ENCODE peak calls at places on chromosomes 7 and 10, in five cellular contexts. K, X, M, J and G are unnamed samples. For H3K4me1, the result is how much of the 10 kb centered on the place peaks cover.

GRCh38 chr7:65798111-65799075 is 74.5 kb upstream of the VKORC1L1 start:
- DNase-seq in K (no peak), J (peak), M (no peak), X (no peak), G (no peak)

GRCh38 chr7:90994601-90995000 is 269.6 kb upstream of the FZD1 start:
- DNase-seq in M (no peak), X (no peak), K (no peak), J (peak), G (no peak)

GRCh38 chr10:132603851-132604533 is 66.4 kb downstream of the INPP5A start:
- DNase-seq in X (no peak), K (no peak), M (no peak), J (no peak), G (no peak)

GRCh38 chr7:37392673-37393017 is 56.0 kb downstream of the ELMO1 start:
- DNase-seq in M (no peak), K (no peak), J (no peak), X (no peak), G (no peak)

GRCh38 chr7:152076324-152076821 is 50.9 kb downstream of the GALNT11 start:
- DNase-seq in M (peak), K (peak), J (peak), X (peak), G (peak)

GRCh38 chr10:91409069-91409868 is 875 bp upstream of the HECTD2 start:
- DNase-seq in J (peak), K (peak), X (peak), M (peak), G (peak)

GRCh38 chr7:148402159-148402558 is 188.4 kb upstream of the C7orf33 start:
- DNase-seq in K (no peak), M (no peak), X (no peak), J (no peak), G (no peak)

GRCh38 chr7:111006691-111007090 is 84.2 kb upstream of the LRRN3 start:
- DNase-seq in K (no peak), M (no peak), X (no peak), J (peak), G (no peak)

GRCh38 chr10:71176661-71177060 is 35.7 kb upstream of the UNC5B start:
- DNase-seq in K (peak), J (no peak), M (no peak), X (no peak), G (no peak)

GRCh38 chr7:13903997-13904396 is 85.5 kb downstream of the ETV1 start:
- DNase-seq in M (no peak), K (no peak), X (no peak), J (peak), G (no peak)

GRCh38 chr10:47257396-47258120 is 42.4 kb upstream of the GDF10 start:
- DNase-seq in X (no peak), J (no peak), M (no peak), K (no peak), G (no peak)

GRCh38 chr7:102935450-102936110 is 22.8 kb downstream of the LRRC17 start:
- DNase-seq in J (no peak), K (no peak), X (no peak), M (no peak), G (no peak)
- H3K4me3 ChIP-seq in J (no peak), K (no peak), X (no peak), M (no peak), G (no peak)

GRCh38 chr10:11140963-11141362 is 123.3 kb downstream of the CELF2 start:
- DNase-seq in J (no peak), M (no peak), X (no peak), K (no peak), G (no peak)

GRCh38 chr10:11138634-11139033 is 121.0 kb downstream of the CELF2 start:
- DNase-seq in K (no peak), J (no peak), X (no peak), M (no peak), G (no peak)

GRCh38 chr10:11142809-11143208 is 125.1 kb downstream of the CELF2 start:
- DNase-seq in K (no peak), X (no peak), M (no peak), J (no peak), G (no peak)

GRCh38 chr10:11143240-11143639 is 125.6 kb downstream of the CELF2 start:
- DNase-seq in K (no peak), X (no peak), M (no peak), J (no peak), G (no peak)

GRCh38 chr10:11141571-11142091 is 124.0 kb downstream of the CELF2 start:
- DNase-seq in X (peak), M (peak), K (no peak), J (no peak), G (peak)
- H3K4me1 ChIP-seq in X (under half), M (under half), K (under half), J (under half), G (under half)

DNA sequence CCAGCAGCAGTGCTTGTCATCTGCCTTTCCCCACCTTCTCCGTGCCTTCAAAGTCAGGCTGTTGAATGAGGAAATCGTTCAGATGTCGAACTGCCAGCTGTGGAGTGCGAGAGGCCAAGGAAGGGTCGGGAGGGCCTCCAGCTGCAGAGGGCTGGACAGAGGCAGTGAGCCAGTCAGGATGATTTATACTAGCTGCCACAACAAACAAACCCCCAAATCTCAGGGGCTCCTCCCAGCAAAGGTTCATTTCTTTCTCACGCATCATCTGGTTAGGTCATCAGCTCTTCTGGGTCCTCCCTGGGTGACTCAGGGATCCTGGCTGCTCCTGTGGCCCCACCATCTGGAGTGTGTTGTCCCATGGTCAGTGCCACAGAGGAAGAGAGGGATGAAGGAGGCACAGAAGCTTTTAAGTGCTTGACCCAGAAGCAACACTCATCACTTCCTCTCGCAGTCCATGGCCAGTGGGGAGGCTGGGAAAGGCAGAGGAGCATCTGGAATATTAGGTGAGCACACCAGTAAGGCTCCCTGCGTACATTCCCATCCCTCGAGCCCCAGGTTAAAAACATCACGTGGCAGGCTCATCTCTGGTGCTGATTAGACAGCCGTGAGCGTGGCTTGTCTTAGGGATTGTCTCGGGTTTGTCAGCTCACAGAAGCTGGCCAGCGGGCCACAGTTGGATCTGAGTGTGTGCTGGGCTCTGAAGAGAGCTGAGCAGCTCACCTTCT is 140.7 kb downstream of the RGS10 start:
- DNase-seq in M (peak), J (peak), K (no peak), X (no peak), G (no peak)
- H3K4me3 ChIP-seq in M (no peak), J (no peak), K (no peak), X (no peak), G (no peak)

DNA sequence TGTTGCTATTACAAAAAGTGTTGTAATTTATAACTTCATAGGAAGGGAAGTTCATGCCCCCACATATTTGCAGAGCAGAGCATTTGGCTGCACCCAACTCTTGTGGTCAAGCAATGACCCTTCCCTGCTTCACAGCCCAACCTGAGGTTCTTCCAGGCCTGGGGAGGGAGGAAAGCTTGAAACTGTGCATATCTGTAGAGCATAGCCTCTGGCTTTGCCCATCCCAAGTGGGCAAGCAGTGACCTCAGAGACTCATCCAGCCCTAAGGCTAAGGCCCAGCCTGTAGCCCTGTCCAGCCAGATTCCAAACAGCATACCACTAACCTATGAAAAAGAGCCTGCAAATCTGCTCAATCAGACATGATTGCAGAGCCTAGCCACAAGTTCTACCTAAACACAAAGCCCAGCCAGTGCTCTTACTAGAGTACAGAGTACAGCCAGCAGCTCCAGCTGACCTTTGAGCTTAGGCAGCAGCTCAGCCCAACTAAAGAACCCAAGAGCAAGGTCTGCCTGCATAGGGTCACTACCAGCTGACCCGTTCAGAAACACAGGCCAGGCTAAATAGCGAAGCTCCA is 14.4 kb upstream of the GSTK1 start:
- DNase-seq in K (no peak), X (no peak), M (peak), J (peak), G (peak)
- H3K4me1 ChIP-seq in K (under half), X (under half), M (under half), J (under half), G (under half)

GRCh38 chr10:131090761-131091661 is 220.5 kb downstream of the TCERG1L start:
- DNase-seq in J (no peak), M (no peak), X (peak), K (no peak), G (no peak)
- H3K4me3 ChIP-seq in J (no peak), M (no peak), X (no peak), K (no peak), G (no peak)

GRCh38 chr7:74181821-74182220 is 7.7 kb downstream of the EIF4H start:
- DNase-seq in J (peak), K (no peak), X (no peak), M (no peak), G (no peak)

GRCh38 chr7:74180866-74181265 is 6.7 kb downstream of the EIF4H start:
- DNase-seq in J (peak), K (no peak), X (no peak), M (no peak), G (no peak)

GRCh38 chr7:74182453-74183090 is 8.4 kb downstream of the EIF4H start:
- DNase-seq in X (no peak), K (no peak), M (no peak), J (peak), G (no peak)

GRCh38 chr7:74178632-74179031 is 4.5 kb downstream of the EIF4H start:
- DNase-seq in J (peak), M (no peak), K (no peak), X (no peak), G (no peak)

GRCh38 chr7:74179935-74180604 is 5.9 kb downstream of the EIF4H start:
- DNase-seq in K (no peak), M (no peak), X (no peak), J (no peak), G (no peak)
- H3K4me1 ChIP-seq in K (under half), M (half or more), X (half or more), J (under half), G (under half)

GRCh38 chr7:130153251-130153908 is 51.8 kb downstream of the TMEM209 start:
- DNase-seq in X (no peak), J (no peak), K (no peak), M (no peak), G (no peak)
- H3K4me3 ChIP-seq in X (no peak), J (no peak), K (no peak), M (no peak), G (no peak)

GRCh38 chr10:77084431-77085144 is 553.0 kb downstream of the KCNMA1 start:
- DNase-seq in X (no peak), J (no peak), M (peak), K (no peak), G (no peak)
- H3K4me1 ChIP-seq in X (under half), J (under half), M (under half), K (under half), G (under half)

GRCh38 chr7:18518555-18518954 is 23.0 kb downstream of the HDAC9 start:
- DNase-seq in K (no peak), M (no peak), X (no peak), J (no peak), G (no peak)

GRCh38 chr7:18524248-18524647 is 28.7 kb downstream of the HDAC9 start:
- DNase-seq in K (no peak), J (no peak), X (no peak), M (no peak), G (no peak)

GRCh38 chr7:18520450-18521235 is 25.1 kb downstream of the HDAC9 start:
- DNase-seq in J (no peak), M (no peak), K (no peak), X (no peak), G (no peak)

GRCh38 chr7:18521945-18522566 is 26.5 kb downstream of the HDAC9 start:
- DNase-seq in M (no peak), K (no peak), J (no peak), X (no peak), G (no peak)

GRCh38 chr7:18521236-18521589 is 25.7 kb downstream of the HDAC9 start:
- DNase-seq in K (no peak), M (no peak), X (no peak), J (no peak), G (no peak)
- H3K4me3 ChIP-seq in K (no peak), M (no peak), X (no peak), J (no peak), G (no peak)

GRCh38 chr10:77392236-77392721 is 245.3 kb downstream of the KCNMA1 start:
- DNase-seq in J (no peak), X (peak), M (no peak), K (no peak), G (no peak)

GRCh38 chr10:77393821-77394501 is 243.6 kb downstream of the KCNMA1 start:
- DNase-seq in M (no peak), K (no peak), X (no peak), J (no peak), G (no peak)

GRCh38 chr10:77392851-77393250 is 244.8 kb downstream of the KCNMA1 start:
- DNase-seq in M (no peak), X (no peak), J (no peak), K (no peak), G (no peak)

GRCh38 chr10:77391605-77392235 is 245.9 kb downstream of the KCNMA1 start:
- DNase-seq in M (peak), X (peak), J (peak), K (peak), G (peak)

DNA sequence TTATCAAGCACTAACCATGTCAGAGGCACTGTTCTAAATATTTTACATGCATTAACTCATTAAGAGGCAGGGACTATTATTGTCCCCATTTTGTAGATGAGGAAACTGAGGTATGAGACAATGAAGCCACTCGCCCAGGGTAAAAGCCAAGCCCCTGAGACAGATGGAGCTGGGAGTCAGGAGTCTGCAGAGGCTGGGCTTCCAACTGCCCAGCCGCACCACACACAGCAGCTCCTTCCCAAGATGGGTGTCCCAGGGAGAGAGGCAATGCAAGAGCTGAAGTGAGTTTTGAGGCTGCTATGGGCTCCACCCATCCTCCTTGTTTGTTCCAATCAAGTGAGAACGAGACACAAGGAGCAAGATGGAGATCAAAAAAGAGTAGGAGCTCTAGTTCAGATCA is 244.2 kb downstream of the KCNMA1 start:
- DNase-seq in K (no peak), J (no peak), X (no peak), M (no peak), G (no peak)
- H3K4me1 ChIP-seq in K (under half), J (under half), X (half or more), M (under half), G (under half)